ENCODE peak calls at places on chromosomes 3 and 15, in four cellular contexts. T is K562, Z is WTC11, I is SK-N-SH. B is an unnamed sample.

GRCh38 chr3:177126015-177126773 is 71.1 kb downstream of the TBL1XR1 start:
- DNase-seq in Z (no peak), I (no peak), T (no peak), B (no peak)

GRCh38 chr3:95341314-95341713 is 1278.5 kb downstream of the NSUN3 start:
- DNase-seq in I (no peak), Z (no peak), T (no peak), B (no peak)

GRCh38 chr3:20256144-20256543 is 70.1 kb upstream of the SGO1 start:
- DNase-seq in T (no peak), I (no peak), Z (no peak), B (peak)

GRCh38 chr15:71083349-71083748 is 31.9 kb upstream of the THSD4 start:
- DNase-seq in T (no peak), Z (no peak), I (no peak), B (no peak)

GRCh38 chr3:120496278-120496975 is 45.6 kb upstream of the FSTL1 start:
- DNase-seq in T (no peak), I (no peak), Z (no peak), B (no peak)

GRCh38 chr15:70264014-70264492 is 166.3 kb upstream of the TLE3 start:
- DNase-seq in I (peak), T (no peak), Z (no peak), B (no peak)

GRCh38 chr3:63809607-63810006 is 9.5 kb upstream of the C3orf49 start:
- DNase-seq in T (no peak), Z (no peak), I (no peak), B (no peak)

GRCh38 chr3:187828571-187829452 is 83.5 kb upstream of the BCL6 start:
- DNase-seq in Z (no peak), I (no peak), T (no peak), B (peak)

GRCh38 chr15:67691450-67691849 is 133.9 kb upstream of the SKOR1 start:
- DNase-seq in Z (no peak), I (no peak), T (no peak), B (no peak)

GRCh38 chr3:129888739-129889138 is 4.8 kb downstream of the TMCC1 start:
- DNase-seq in Z (no peak), T (no peak), I (no peak), B (no peak)

GRCh38 chr3:24288538-24289236 is 206.0 kb downstream of the THRB start:
- DNase-seq in I (no peak), Z (no peak), T (no peak), B (no peak)

GRCh38 chr3:141796436-141797166 is 33.4 kb downstream of the GRK7 start:
- DNase-seq in Z (no peak), T (no peak), I (no peak), B (peak)

GRCh38 chr3:196883361-196883760 is 15.6 kb downstream of the SENP5 start:
- DNase-seq in T (no peak), Z (no peak), I (no peak), B (peak)

GRCh38 chr3:134351421-134351820 is 22.8 kb downstream of the AMOTL2 start:
- DNase-seq in T (no peak), Z (no peak), I (no peak), B (no peak)

GRCh38 chr3:134074001-134074789 is 44.5 kb upstream of the SLCO2A1 start:
- DNase-seq in I (no peak), Z (no peak), T (no peak), B (no peak)

GRCh38 chr3:179729981-179730380 is 77.1 kb downstream of the USP13 start:
- DNase-seq in T (no peak), Z (no peak), I (no peak), B (no peak)

GRCh38 chr3:79253704-79254103 is 514.1 kb downstream of the ROBO1 start:
- DNase-seq in Z (no peak), T (no peak), I (no peak), B (no peak)

GRCh38 chr3:195247863-195248189 is 23.1 kb downstream of the XXYLT1 start:
- DNase-seq in I (no peak), T (no peak), Z (no peak), B (no peak)

GRCh38 chr3:46233194-46233593 is 9.1 kb upstream of the CCR3 start:
- DNase-seq in T (no peak), I (no peak), Z (no peak), B (no peak)

GRCh38 chr15:77225088-77225487 is 154.2 kb upstream of the TSPAN3 start:
- DNase-seq in I (no peak), T (no peak), Z (no peak), B (no peak)

GRCh38 chr15:57784081-57784488 is 77.6 kb downstream of the POLR2M start:
- DNase-seq in I (no peak), Z (no peak), T (no peak), B (no peak)

GRCh38 chr15:74869726-74870407 is 3.3 kb downstream of the SCAMP2 start:
- DNase-seq in Z (no peak), T (no peak), I (peak), B (peak)

GRCh38 chr15:43517354-43518072 is at the start of gene MAP1A:
- DNase-seq in Z (peak), I (peak), T (peak), B (no peak)

GRCh38 chr3:182725372-182726251 is 67.7 kb upstream of the ATP11B start:
- DNase-seq in Z (no peak), I (peak), T (no peak), B (no peak)

GRCh38 chr3:42539871-42540714 is 37.6 kb downstream of the VIPR1 start:
- DNase-seq in I (peak), T (peak), Z (peak), B (no peak)

GRCh38 chr15:99185731-99186130 is 63.6 kb downstream of the TTC23 start:
- DNase-seq in T (no peak), I (no peak), Z (no peak), B (no peak)

GRCh38 chr15:99187886-99188285 is 61.5 kb downstream of the TTC23 start:
- DNase-seq in Z (no peak), I (no peak), T (no peak), B (no peak)
- TF ChIP-seq USF1 in Z (no peak), I (no peak), T (no peak), B (no peak)

GRCh38 chr3:110234831-110235230 is 836.8 kb upstream of the NECTIN3 start:
- DNase-seq in Z (no peak), T (no peak), I (no peak), B (no peak)
- TF ChIP-seq USF1 in Z (no peak), T (no peak), I (no peak), B (no peak)

GRCh38 chr3:14377838-14378169 is 24.6 kb upstream of the SLC6A6 start:
- DNase-seq in Z (no peak), I (no peak), T (no peak), B (peak)
- TF ChIP-seq USF1 in Z (no peak), I (no peak), T (no peak), B (no peak)

GRCh38 chr3:131028844-131029243 is 2.2 kb downstream of the NEK11 start:
- DNase-seq in Z (no peak), T (no peak), I (no peak), B (no peak)

GRCh38 chr3:131026321-131027151 is at the start of the genes ASTE1 and NEK11:
- DNase-seq in Z (peak), T (peak), I (peak), B (peak)

GRCh38 chr3:131020122-131020693 is 6.4 kb downstream of the ASTE1 start:
- DNase-seq in I (no peak), Z (no peak), T (no peak), B (no peak)

DNA sequence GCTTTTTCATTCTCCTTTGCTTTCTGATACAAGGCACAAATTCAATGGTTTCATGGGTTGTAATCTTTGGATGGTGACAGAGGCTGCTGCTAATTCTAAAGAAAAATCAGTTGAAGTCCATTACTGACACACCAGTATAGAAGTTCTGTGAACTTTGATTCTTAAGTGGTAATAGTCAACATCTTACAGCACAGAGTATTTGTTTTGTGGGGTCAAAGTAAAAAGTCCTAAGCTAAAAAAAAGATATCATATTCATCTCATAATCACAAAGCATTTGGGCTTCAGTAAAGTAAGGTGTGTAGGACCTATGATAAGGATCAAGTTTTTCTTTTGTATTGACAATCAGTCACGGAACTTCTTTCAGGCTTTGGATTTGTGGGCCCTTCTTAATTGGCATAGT is 1.1 kb downstream of the ASTE1 start:
- DNase-seq in T (no peak), I (no peak), Z (no peak), B (no peak)
- TF ChIP-seq USF1 in T (no peak), I (no peak), Z (no peak), B (no peak)

GRCh38 chr3:171810278-171811058 is at the start of gene PLD1:
- DNase-seq in Z (peak), T (peak), I (peak), B (no peak)
- TF ChIP-seq USF1 in Z (peak), T (no peak), I (no peak), B (no peak)

GRCh38 chr3:25573386-25574171 is 91.1 kb downstream of the TOP2B start:
- DNase-seq in Z (no peak), I (peak), T (no peak), B (no peak)
- TF ChIP-seq USF1 in Z (no peak), I (no peak), T (no peak), B (no peak)